ENCODE peak calls at places on chromosomes 7 and 10, in nine cellular contexts. H is GM23338, L is OCI-LY7, J is GM23248, M is hepatocyte, X is neural progenitor cell, S is PC-3, Z is SK-N-SH, Y is HCT116. G is an unnamed sample.

GRCh38 chr7:80312139-80312661 is 177.6 kb downstream of the GNAI1 start:
- DNase-seq in Y (no peak), S (peak), L (no peak), X (no peak), H (peak), M (peak), J (peak), Z (no peak), G (no peak)

GRCh38 chr10:95467162-95467599 is 94.0 kb downstream of the SORBS1 start:
- DNase-seq in X (peak), H (peak), S (no peak), L (no peak), M (peak), J (peak), Z (peak), Y (peak), G (no peak)

GRCh38 chr7:137992738-137993394 is 9.0 kb downstream of the CREB3L2 start:
- DNase-seq in Y (no peak), M (peak), Z (no peak), X (no peak), J (peak), H (no peak), S (no peak), L (no peak), G (no peak)

GRCh38 chr10:93073539-93074136 is at the start of gene CYP26A1:
- DNase-seq in M (no peak), J (peak), H (peak), X (peak), Z (peak), S (peak), Y (no peak), L (no peak), G (peak)

GRCh38 chr7:41700044-41700471 is 2.8 kb downstream of the INHBA start:
- DNase-seq in L (no peak), S (no peak), H (peak), Y (no peak), J (peak), Z (no peak), M (no peak), X (peak), G (no peak)

GRCh38 chr10:93248583-93249227 is 175.0 kb downstream of the CYP26A1 start:
- DNase-seq in X (no peak), H (no peak), S (no peak), M (no peak), J (no peak), Y (no peak), Z (no peak), L (no peak), G (no peak)

GRCh38 chr10:118108194-118109026 is 61.7 kb upstream of the RAB11FIP2 start:
- DNase-seq in J (peak), Z (peak), L (no peak), M (peak), S (no peak), X (peak), Y (no peak), H (no peak), G (no peak)

GRCh38 chr7:94129443-94130140 is 125.4 kb upstream of the BET1 start:
- DNase-seq in H (no peak), Y (no peak), J (peak), X (no peak), Z (no peak), M (peak), L (no peak), S (peak), G (no peak)

GRCh38 chr7:107432261-107432660 is 37.6 kb upstream of the GPR22 start:
- DNase-seq in X (no peak), S (no peak), Y (no peak), M (no peak), Z (no peak), H (no peak), J (no peak), L (no peak), G (no peak)

GRCh38 chr7:46932656-46933424 is 649.1 kb downstream of the TNS3 start:
- DNase-seq in S (peak), Z (peak), Y (no peak), L (no peak), X (no peak), M (peak), J (peak), H (peak), G (no peak)

GRCh38 chr10:126207313-126207771 is 180.9 kb downstream of the ADAM12 start:
- DNase-seq in J (peak), H (no peak), M (no peak), S (no peak), Y (no peak), X (no peak), Z (no peak), L (no peak), G (no peak)

GRCh38 chr10:131808370-131808930 is 92.4 kb upstream of the PPP2R2D start:
- DNase-seq in M (no peak), H (no peak), Y (no peak), L (no peak), S (no peak), Z (no peak), J (no peak), X (no peak), G (no peak)

GRCh38 chr7:142481548-142481947 is 223.7 kb upstream of the PRSS58 start:
- DNase-seq in S (peak), Z (no peak), J (peak), L (no peak), Y (no peak), H (peak), X (peak), M (no peak), G (peak)

GRCh38 chr7:8190121-8190895 is 71.7 kb downstream of the ICA1 start:
- DNase-seq in J (peak), H (peak), X (peak), M (peak), Y (peak), L (peak), S (peak), Z (peak), G (peak)

GRCh38 chr10:103820101-103821062 is 35.0 kb downstream of the SH3PXD2A start:
- DNase-seq in J (peak), L (no peak), X (no peak), Z (peak), H (no peak), M (no peak), S (no peak), Y (no peak), G (no peak)

GRCh38 chr10:117217196-117217761 is 20.0 kb downstream of the KCNK18 start:
- DNase-seq in S (peak), H (peak), X (peak), Y (no peak), J (peak), M (peak), L (no peak), Z (no peak), G (peak)

GRCh38 chr7:36272567-36273269 is 116.9 kb upstream of the ANLN start:
- DNase-seq in J (no peak), Z (no peak), Y (no peak), L (no peak), M (peak), X (no peak), S (no peak), H (no peak), G (no peak)

GRCh38 chr10:86545097-86545496 is 23.5 kb upstream of the WAPL start:
- DNase-seq in J (no peak), H (no peak), S (peak), Z (peak), L (no peak), M (no peak), X (no peak), Y (no peak), G (no peak)

GRCh38 chr7:44045226-44046014 is 918 bp downstream of the DBNL start:
- DNase-seq in S (no peak), Z (no peak), X (no peak), L (no peak), Y (no peak), M (no peak), J (peak), H (no peak), G (peak)

GRCh38 chr10:13521021-13521420 is 7.8 kb downstream of the BEND7 start:
- DNase-seq in H (no peak), Z (no peak), Y (no peak), J (no peak), M (no peak), X (no peak), S (no peak), L (no peak), G (no peak)

GRCh38 chr7:7654964-7655363 is 14.4 kb downstream of the UMAD1 start:
- DNase-seq in J (no peak), Z (peak), M (no peak), X (no peak), H (no peak), S (no peak), L (no peak), Y (no peak), G (no peak)

GRCh38 chr7:12895296-12895695 is 207.9 kb downstream of the ARL4A start:
- DNase-seq in X (no peak), H (no peak), L (no peak), S (no peak), Y (no peak), J (peak), M (no peak), Z (no peak), G (no peak)

GRCh38 chr10:127325506-127325905 is 129.1 kb upstream of the INSYN2A start:
- DNase-seq in Y (no peak), S (no peak), X (no peak), Z (no peak), J (no peak), H (no peak), M (no peak), L (no peak), G (no peak)

GRCh38 chr7:27873981-27874957 is 134.3 kb downstream of the TAX1BP1 start:
- DNase-seq in X (no peak), L (no peak), Y (no peak), M (no peak), H (no peak), J (peak), S (peak), Z (no peak), G (no peak)

GRCh38 chr7:155162422-155162821 is 92.3 kb downstream of the HTR5A start:
- DNase-seq in J (no peak), L (no peak), M (no peak), S (no peak), Y (no peak), H (no peak), Z (no peak), X (no peak), G (no peak)

GRCh38 chr7:96250776-96251361 is 71.0 kb downstream of the SLC25A13 start:
- DNase-seq in S (no peak), Z (no peak), M (no peak), J (no peak), L (no peak), X (no peak), H (no peak), Y (no peak), G (no peak)

GRCh38 chr7:47091141-47091540 is 490.8 kb downstream of the TNS3 start:
- DNase-seq in M (no peak), X (no peak), Y (no peak), S (no peak), H (no peak), Z (no peak), J (peak), L (no peak), G (no peak)

GRCh38 chr10:15188629-15189028 is 20.1 kb upstream of the NMT2 start:
- DNase-seq in Y (no peak), Z (no peak), L (no peak), X (no peak), J (no peak), M (no peak), S (no peak), H (no peak), G (no peak)

GRCh38 chr7:5514440-5515035 is 90.9 kb upstream of the TNRC18 start:
- DNase-seq in J (peak), M (no peak), H (no peak), L (no peak), Y (no peak), S (peak), Z (no peak), X (no peak), G (no peak)

GRCh38 chr10:31935678-31936077 is 7.0 kb upstream of the ARHGAP12 start:
- DNase-seq in Z (no peak), J (no peak), L (no peak), Y (no peak), M (no peak), X (no peak), S (no peak), H (no peak), G (no peak)

GRCh38 chr7:156160811-156161210 is 348.5 kb upstream of the SHH start:
- DNase-seq in S (peak), L (no peak), M (peak), H (peak), Z (no peak), X (peak), J (no peak), Y (peak), G (no peak)

GRCh38 chr7:78019457-78020130 is 221.0 kb downstream of the PHTF2 start:
- DNase-seq in J (peak), L (peak), S (peak), H (peak), X (peak), Y (peak), Z (peak), M (peak), G (no peak)

GRCh38 chr7:17463511-17464085 is 165.1 kb downstream of the AHR start:
- DNase-seq in S (no peak), H (no peak), X (no peak), Y (no peak), Z (no peak), M (no peak), J (no peak), L (no peak), G (peak)
- H3K27ac ChIP-seq in S (no peak), H (no peak), X (no peak), Y (no peak), Z (no peak), M (no peak), J (no peak), L (no peak), G (no peak)

DNA sequence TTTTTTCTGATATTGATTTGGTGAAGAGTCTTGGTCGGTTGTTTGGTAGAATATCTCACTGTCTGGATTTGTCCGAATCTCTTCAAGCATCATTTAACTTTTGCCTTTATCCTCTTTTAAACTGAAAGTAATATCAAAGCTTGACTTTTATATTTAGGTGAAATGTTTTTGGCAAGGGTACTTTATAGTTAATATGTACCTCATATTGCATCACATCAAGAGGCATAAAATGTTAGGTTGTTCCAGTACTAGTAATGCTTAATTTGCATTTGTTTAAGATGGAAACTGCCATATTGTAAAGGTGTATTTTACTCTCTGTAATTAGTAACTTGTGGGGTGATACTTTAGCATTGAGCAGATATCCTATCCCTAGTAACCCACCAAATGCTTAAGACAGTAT is 17.1 kb upstream of the DDX21 start:
- DNase-seq in Z (no peak), X (no peak), Y (no peak), H (no peak), L (no peak), S (no peak), M (no peak), J (no peak), G (no peak)
- TF ChIP-seq EZH2phosphoT487 in Z (no peak), X (no peak), Y (no peak), H (no peak), L (no peak), S (no peak), M (no peak), J (no peak), G (no peak)

GRCh38 chr10:91603173-91603572 is 29.7 kb downstream of the PPP1R3C start:
- DNase-seq in H (no peak), Z (no peak), Y (no peak), L (no peak), J (no peak), S (no peak), M (no peak), X (no peak), G (no peak)

GRCh38 chr10:91605968-91606367 is 26.9 kb downstream of the PPP1R3C start:
- DNase-seq in L (no peak), H (no peak), X (no peak), Y (no peak), Z (no peak), S (no peak), M (no peak), J (no peak), G (no peak)

GRCh38 chr10:91603931-91604331 is 28.9 kb downstream of the PPP1R3C start:
- DNase-seq in L (no peak), X (no peak), H (no peak), J (no peak), Y (no peak), M (peak), S (peak), Z (no peak), G (no peak)

GRCh38 chr10:91604462-91604935 is 28.4 kb downstream of the PPP1R3C start:
- DNase-seq in Z (no peak), S (no peak), L (no peak), Y (no peak), H (peak), J (peak), M (no peak), X (no peak), G (no peak)

GRCh38 chr10:91604936-91605534 is 27.8 kb downstream of the PPP1R3C start:
- DNase-seq in Y (no peak), H (no peak), Z (no peak), S (peak), L (no peak), J (peak), M (no peak), X (no peak), G (no peak)
- H3K27ac ChIP-seq in Y (no peak), H (no peak), Z (peak), S (peak), L (no peak), J (peak), M (peak), X (no peak), G (no peak)

GRCh38 chr10:97633921-97634320 is 621 bp upstream of the MORN4 start:
- DNase-seq in L (peak), M (no peak), X (peak), Z (no peak), S (peak), H (peak), J (peak), Y (peak), G (peak)
- TF ChIP-seq EZH2phosphoT487 in L (no peak), M (no peak), X (no peak), Z (no peak), S (no peak), H (no peak), J (no peak), Y (no peak), G (no peak)

GRCh38 chr10:89352039-89352597 is 24.3 kb downstream of the IFIT3 start:
- DNase-seq in L (no peak), X (no peak), Z (no peak), S (peak), H (no peak), M (peak), Y (peak), J (peak), G (peak)
- H3K27ac ChIP-seq in L (no peak), X (no peak), Z (peak), S (peak), H (peak), M (peak), Y (peak), J (peak), G (peak)

DNA sequence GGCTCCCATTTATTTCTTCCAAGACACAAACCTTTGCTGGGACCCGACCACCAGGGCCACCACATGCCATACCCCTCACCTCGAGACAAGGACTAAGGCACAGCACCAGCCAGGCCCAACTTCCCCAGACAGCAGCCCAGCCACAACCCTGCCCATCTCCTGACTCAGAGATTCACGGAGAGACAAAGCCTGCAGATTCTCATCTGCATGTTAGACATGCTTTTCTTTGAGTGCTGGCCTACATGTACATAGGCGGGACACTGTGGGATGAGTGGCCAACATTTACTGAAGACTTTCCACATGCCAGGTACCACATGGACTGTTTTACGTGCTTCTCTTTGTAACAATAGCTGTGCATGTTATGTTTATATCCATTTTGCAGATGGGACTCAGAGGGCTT is 221.3 kb upstream of the ZMIZ1 start:
- DNase-seq in Y (no peak), M (no peak), S (no peak), H (no peak), Z (no peak), X (no peak), L (no peak), J (peak), G (no peak)
- TF ChIP-seq EZH2phosphoT487 in Y (no peak), M (no peak), S (no peak), H (no peak), Z (no peak), X (no peak), L (no peak), J (no peak), G (no peak)